ENCODE peak calls at places on chromosome 3, in four cellular contexts. One of them, this sample, is unnamed.

GRCh38 chr3:64079369-64080160 is 56.3 kb upstream of the PSMD6 start:
- DNase-seq in upper lobe of right lung: no peak
- DNase-seq in activated T-cell treated with anti-CD3 and anti-CD28 coated beads for 4 hours: no peak
- DNase-seq in smooth muscle cell of the brain vasculature: no peak
- DNase-seq in this sample: no peak

GRCh38 chr3:158920375-158920774 is 118.5 kb downstream of the MFSD1 start:
- DNase-seq in upper lobe of right lung: no peak
- DNase-seq in activated T-cell treated with anti-CD3 and anti-CD28 coated beads for 4 hours: no peak
- DNase-seq in smooth muscle cell of the brain vasculature: no peak
- DNase-seq in this sample: no peak

GRCh38 chr3:15899438-15899837 is 101.7 kb upstream of the ANKRD28 start:
- DNase-seq in upper lobe of right lung: no peak
- DNase-seq in activated T-cell treated with anti-CD3 and anti-CD28 coated beads for 4 hours: no peak
- DNase-seq in smooth muscle cell of the brain vasculature: no peak
- DNase-seq in this sample: no peak

GRCh38 chr3:107284570-107284969 is 92.7 kb upstream of the CCDC54 start:
- DNase-seq in upper lobe of right lung: no peak
- DNase-seq in activated T-cell treated with anti-CD3 and anti-CD28 coated beads for 4 hours: no peak
- DNase-seq in smooth muscle cell of the brain vasculature: no peak
- DNase-seq in this sample: no peak

GRCh38 chr3:72282918-72283317 is 498.0 kb upstream of the PROK2 start:
- DNase-seq in upper lobe of right lung: no peak
- DNase-seq in activated T-cell treated with anti-CD3 and anti-CD28 coated beads for 4 hours: no peak
- DNase-seq in smooth muscle cell of the brain vasculature: no peak
- DNase-seq in this sample: no peak

GRCh38 chr3:108312656-108313055 is 16.3 kb downstream of the HHLA2 start:
- DNase-seq in upper lobe of right lung: no peak
- DNase-seq in activated T-cell treated with anti-CD3 and anti-CD28 coated beads for 4 hours: no peak
- DNase-seq in smooth muscle cell of the brain vasculature: no peak
- DNase-seq in this sample: no peak

GRCh38 chr3:68819361-68819760 is 113.0 kb downstream of the TAFA4 start:
- DNase-seq in upper lobe of right lung: no peak
- DNase-seq in activated T-cell treated with anti-CD3 and anti-CD28 coated beads for 4 hours: no peak
- DNase-seq in smooth muscle cell of the brain vasculature: no peak
- DNase-seq in this sample: no peak

GRCh38 chr3:94401466-94401865 is 338.6 kb downstream of the NSUN3 start:
- DNase-seq in upper lobe of right lung: no peak
- DNase-seq in activated T-cell treated with anti-CD3 and anti-CD28 coated beads for 4 hours: no peak
- DNase-seq in smooth muscle cell of the brain vasculature: no peak
- DNase-seq in this sample: no peak

GRCh38 chr3:131914090-131914691 is 120.6 kb downstream of the CPNE4 start:
- DNase-seq in upper lobe of right lung: no peak
- DNase-seq in activated T-cell treated with anti-CD3 and anti-CD28 coated beads for 4 hours: no peak
- DNase-seq in smooth muscle cell of the brain vasculature: no peak
- DNase-seq in this sample: no peak

GRCh38 chr3:105798381-105798934 is 70.4 kb downstream of the CBLB start:
- DNase-seq in upper lobe of right lung: no peak
- DNase-seq in activated T-cell treated with anti-CD3 and anti-CD28 coated beads for 4 hours: no peak
- DNase-seq in smooth muscle cell of the brain vasculature: no peak
- DNase-seq in this sample: no peak

GRCh38 chr3:71428841-71429609 is 154.5 kb downstream of the FOXP1 start:
- DNase-seq in upper lobe of right lung: no peak
- DNase-seq in activated T-cell treated with anti-CD3 and anti-CD28 coated beads for 4 hours: no peak
- DNase-seq in smooth muscle cell of the brain vasculature: no peak
- DNase-seq in this sample: no peak

GRCh38 chr3:117510396-117510795 is 800.8 kb downstream of the TUSC7 start:
- DNase-seq in upper lobe of right lung: no peak
- DNase-seq in activated T-cell treated with anti-CD3 and anti-CD28 coated beads for 4 hours: no peak
- DNase-seq in smooth muscle cell of the brain vasculature: no peak
- DNase-seq in this sample: no peak

GRCh38 chr3:179016979-179017670 is 54.5 kb downstream of the ZMAT3 start:
- DNase-seq in upper lobe of right lung: no peak
- DNase-seq in activated T-cell treated with anti-CD3 and anti-CD28 coated beads for 4 hours: no peak
- DNase-seq in smooth muscle cell of the brain vasculature: no peak
- DNase-seq in this sample: no peak

GRCh38 chr3:188522115-188522514 is 368.2 kb downstream of the LPP start:
- DNase-seq in upper lobe of right lung: no peak
- DNase-seq in activated T-cell treated with anti-CD3 and anti-CD28 coated beads for 4 hours: no peak
- DNase-seq in smooth muscle cell of the brain vasculature: no peak
- DNase-seq in this sample: no peak

GRCh38 chr3:162729686-162730085 is 1233.1 kb downstream of the OTOL1 start:
- DNase-seq in upper lobe of right lung: no peak
- DNase-seq in activated T-cell treated with anti-CD3 and anti-CD28 coated beads for 4 hours: no peak
- DNase-seq in smooth muscle cell of the brain vasculature: no peak
- DNase-seq in this sample: no peak

GRCh38 chr3:148379763-148380162 is 317.9 kb upstream of the AGTR1 start:
- DNase-seq in upper lobe of right lung: no peak
- DNase-seq in activated T-cell treated with anti-CD3 and anti-CD28 coated beads for 4 hours: no peak
- DNase-seq in smooth muscle cell of the brain vasculature: peak; percentile 33
- DNase-seq in this sample: no peak

GRCh38 chr3:42608586-42608985 is 8.1 kb downstream of the NKTR start:
- DNase-seq in upper lobe of right lung: no peak
- DNase-seq in activated T-cell treated with anti-CD3 and anti-CD28 coated beads for 4 hours: no peak
- DNase-seq in smooth muscle cell of the brain vasculature: no peak
- DNase-seq in this sample: no peak

GRCh38 chr3:73508330-73508954 is 116.3 kb downstream of the PDZRN3 start:
- DNase-seq in upper lobe of right lung: no peak
- DNase-seq in activated T-cell treated with anti-CD3 and anti-CD28 coated beads for 4 hours: no peak
- DNase-seq in smooth muscle cell of the brain vasculature: no peak
- DNase-seq in this sample: no peak

GRCh38 chr3:196641278-196642058 is 2.0 kb downstream of the NRROS start:
- DNase-seq in upper lobe of right lung: peak; percentile 55
- DNase-seq in activated T-cell treated with anti-CD3 and anti-CD28 coated beads for 4 hours: no peak
- DNase-seq in smooth muscle cell of the brain vasculature: no peak
- DNase-seq in this sample: peak; percentile 48

GRCh38 chr3:107794664-107795443 is 272.1 kb downstream of the BBX start:
- DNase-seq in upper lobe of right lung: no peak
- DNase-seq in activated T-cell treated with anti-CD3 and anti-CD28 coated beads for 4 hours: no peak
- DNase-seq in smooth muscle cell of the brain vasculature: no peak
- DNase-seq in this sample: no peak

GRCh38 chr3:124275421-124275820 is 283.5 kb upstream of the ROPN1 start:
- DNase-seq in upper lobe of right lung: no peak
- DNase-seq in activated T-cell treated with anti-CD3 and anti-CD28 coated beads for 4 hours: no peak
- DNase-seq in smooth muscle cell of the brain vasculature: no peak
- DNase-seq in this sample: no peak

GRCh38 chr3:5227812-5228211 is 40.3 kb downstream of the EDEM1 start:
- DNase-seq in upper lobe of right lung: no peak
- DNase-seq in activated T-cell treated with anti-CD3 and anti-CD28 coated beads for 4 hours: no peak
- DNase-seq in smooth muscle cell of the brain vasculature: no peak
- DNase-seq in this sample: no peak

GRCh38 chr3:115281697-115282685 is 134.9 kb upstream of the ZBTB20 start:
- DNase-seq in upper lobe of right lung: no peak
- DNase-seq in activated T-cell treated with anti-CD3 and anti-CD28 coated beads for 4 hours: no peak
- DNase-seq in smooth muscle cell of the brain vasculature: no peak
- DNase-seq in this sample: no peak

GRCh38 chr3:9183811-9184463 is 65.5 kb downstream of the SRGAP3 start:
- DNase-seq in upper lobe of right lung: no peak
- DNase-seq in activated T-cell treated with anti-CD3 and anti-CD28 coated beads for 4 hours: no peak
- DNase-seq in smooth muscle cell of the brain vasculature: no peak
- DNase-seq in this sample: no peak

GRCh38 chr3:71168043-71168720 is 415.3 kb downstream of the FOXP1 start:
- DNase-seq in upper lobe of right lung: no peak
- DNase-seq in activated T-cell treated with anti-CD3 and anti-CD28 coated beads for 4 hours: no peak
- DNase-seq in smooth muscle cell of the brain vasculature: no peak
- DNase-seq in this sample: no peak

GRCh38 chr3:42052867-42053351 is 38.2 kb upstream of the TRAK1 start:
- DNase-seq in upper lobe of right lung: no peak
- DNase-seq in activated T-cell treated with anti-CD3 and anti-CD28 coated beads for 4 hours: no peak
- DNase-seq in smooth muscle cell of the brain vasculature: no peak
- DNase-seq in this sample: no peak

GRCh38 chr3:153768559-153769469 is 352.4 kb upstream of the ARHGEF26 start:
- DNase-seq in upper lobe of right lung: peak; percentile 58
- DNase-seq in activated T-cell treated with anti-CD3 and anti-CD28 coated beads for 4 hours: peak; percentile 28
- DNase-seq in smooth muscle cell of the brain vasculature: peak; percentile 9
- DNase-seq in this sample: peak; percentile 5

GRCh38 chr3:83934208-83935150 is 1024.3 kb upstream of the CADM2 start:
- DNase-seq in upper lobe of right lung: no peak
- DNase-seq in activated T-cell treated with anti-CD3 and anti-CD28 coated beads for 4 hours: no peak
- DNase-seq in smooth muscle cell of the brain vasculature: no peak
- DNase-seq in this sample: no peak

GRCh38 chr3:10348404-10348721 is 27.5 kb upstream of the SEC13 start:
- DNase-seq in upper lobe of right lung: no peak
- DNase-seq in activated T-cell treated with anti-CD3 and anti-CD28 coated beads for 4 hours: no peak
- DNase-seq in smooth muscle cell of the brain vasculature: no peak
- DNase-seq in this sample: no peak

GRCh38 chr3:67564008-67564407 is 90.4 kb downstream of the SUCLG2 start:
- DNase-seq in upper lobe of right lung: no peak
- DNase-seq in activated T-cell treated with anti-CD3 and anti-CD28 coated beads for 4 hours: no peak
- DNase-seq in smooth muscle cell of the brain vasculature: no peak
- DNase-seq in this sample: no peak

GRCh38 chr3:37787027-37787868 is 74.4 kb upstream of the CTDSPL start:
- DNase-seq in upper lobe of right lung: no peak
- DNase-seq in activated T-cell treated with anti-CD3 and anti-CD28 coated beads for 4 hours: no peak
- DNase-seq in smooth muscle cell of the brain vasculature: no peak
- DNase-seq in this sample: no peak

GRCh38 chr3:62379206-62379834 is 6.0 kb upstream of the FEZF2 start:
- DNase-seq in upper lobe of right lung: no peak
- DNase-seq in activated T-cell treated with anti-CD3 and anti-CD28 coated beads for 4 hours: no peak
- DNase-seq in smooth muscle cell of the brain vasculature: no peak
- DNase-seq in this sample: no peak

GRCh38 chr3:177810162-177810623 is 612.9 kb upstream of the TBL1XR1 start:
- DNase-seq in upper lobe of right lung: no peak
- DNase-seq in activated T-cell treated with anti-CD3 and anti-CD28 coated beads for 4 hours: no peak
- DNase-seq in smooth muscle cell of the brain vasculature: no peak
- DNase-seq in this sample: no peak

GRCh38 chr3:185815391-185816282 is 9.2 kb downstream of the IGF2BP2 start:
- DNase-seq in upper lobe of right lung: no peak
- DNase-seq in activated T-cell treated with anti-CD3 and anti-CD28 coated beads for 4 hours: no peak
- DNase-seq in smooth muscle cell of the brain vasculature: no peak
- DNase-seq in this sample: no peak

This sample was measured in stimulated activated CD4-positive, alpha-beta T cell treated with anti-CD3 and anti-CD28 coated beads, Interleukin-4, amount 100 ng/mL, for 4 hours.